ENCODE peak calls at places on chromosomes 11 and 22, in eight cellular contexts. Y is aorta, W is sigmoid colon, K is nephron progenitor cell, H is Calu3, C is H54, I is uterus, D is anterior cingulate cortex. R is an unnamed sample.
A peak's percentile ranks its signal among the peaks of the same experiment; 100 is the strongest.

GRCh38 chr11:91470656-91471055 is 754.0 kb upstream of the FAT3 start:
- DNase-seq in Y (no peak), W (no peak), K (no peak), H (no peak), C (no peak), I (no peak), D (no peak), R (no peak)

GRCh38 chr11:116224154-116224888 is 548.5 kb downstream of the BUD13 start:
- DNase-seq in Y (no peak), W (no peak), K (peak; percentile 68), H (peak; percentile 44), C (peak; percentile 16), I (peak; percentile 28), D (peak; percentile 16), R (peak; percentile 38)

GRCh38 chr22:33776491-33776890 is 143.8 kb downstream of the LARGE1 start:
- DNase-seq in Y (no peak), W (no peak), K (no peak), H (no peak), C (no peak), I (no peak), D (no peak), R (no peak)

GRCh38 chr11:17214338-17214737 is 6.6 kb upstream of the PIK3C2A start:
- DNase-seq in Y (no peak), W (no peak), K (no peak), H (no peak), C (no peak), I (no peak), D (no peak), R (no peak)

GRCh38 chr11:61496602-61497400 is 11.7 kb upstream of the LRRC10B start:
- DNase-seq in Y (no peak), W (no peak), K (no peak), H (no peak), C (no peak), I (no peak), D (no peak), R (no peak)

GRCh38 chr22:45910928-45911467 is 66.0 kb downstream of the WNT7B start:
- DNase-seq in Y (no peak), W (no peak), K (no peak), H (no peak), C (no peak), I (no peak), D (no peak), R (no peak)

GRCh38 chr22:38862375-38863329 is 9.4 kb downstream of the CBX6 start:
- DNase-seq in Y (peak; percentile 90), W (peak; percentile 87), K (no peak), H (no peak), C (no peak), I (peak; percentile 75), D (peak; percentile 65), R (peak; percentile 47)

GRCh38 chr11:130726234-130726559 is 190.1 kb downstream of the SNX19 start:
- DNase-seq in Y (no peak), W (peak; percentile 77), K (no peak), H (no peak), C (no peak), I (peak; percentile 39), D (no peak), R (peak; percentile 77)

GRCh38 chr11:17578296-17578695 is 31.2 kb downstream of the OTOG start:
- DNase-seq in Y (no peak), W (no peak), K (no peak), H (no peak), C (no peak), I (no peak), D (no peak), R (no peak)

GRCh38 chr11:61512435-61512834 is 3.9 kb downstream of the LRRC10B start:
- DNase-seq in Y (no peak), W (no peak), K (no peak), H (no peak), C (no peak), I (no peak), D (no peak), R (no peak)

GRCh38 chr11:8263109-8263768 is 439 bp downstream of the LMO1 start:
- DNase-seq in Y (peak; percentile 69), W (peak; percentile 59), K (peak; percentile 59), H (no peak), C (no peak), I (no peak), D (no peak), R (no peak)

GRCh38 chr11:70437111-70437784 is 38.9 kb downstream of the CTTN start:
- DNase-seq in Y (no peak), W (no peak), K (no peak), H (no peak), C (no peak), I (no peak), D (no peak), R (no peak)

GRCh38 chr22:36369922-36370781 is 17.6 kb downstream of the MYH9 start:
- DNase-seq in Y (no peak), W (peak; percentile 86), K (no peak), H (peak; percentile 77), C (no peak), I (no peak), D (no peak), R (peak; percentile 70)

R was measured in fibroblast of pulmonary artery.